ENCODE peak calls at places on chromosomes 16 and 17, in four cellular contexts. F is H9, N is IMR-90, B is H1. U is an unnamed sample.

GRCh38 chr17:29867643-29868181 is 62.3 kb downstream of the SSH2 start:
- DNase-seq in F (no peak), N (no peak), B (no peak), U (no peak)

GRCh38 chr17:79401704-79402075 is 209.2 kb downstream of the RBFOX3 start:
- DNase-seq in F (no peak), N (no peak), B (no peak), U (no peak)

GRCh38 chr16:53714080-53715050 is 10.4 kb downstream of the FTO start:
- DNase-seq in F (no peak), N (no peak), B (no peak), U (no peak)

GRCh38 chr16:4089251-4089810 is 26.9 kb downstream of the ADCY9 start:
- DNase-seq in F (no peak), N (peak), B (no peak), U (no peak)

GRCh38 chr17:3796822-3797170 is 4.2 kb downstream of the ITGAE start:
- DNase-seq in F (no peak), N (no peak), B (no peak), U (no peak)

GRCh38 chr16:23082161-23082788 is 67.0 kb downstream of the USP31 start:
- DNase-seq in F (no peak), N (no peak), B (no peak), U (no peak)

GRCh38 chr17:3157218-3157617 is 29.9 kb upstream of the OR1G1 start:
- DNase-seq in F (no peak), N (no peak), B (no peak), U (no peak)

GRCh38 chr16:27801259-27801945 is 251.5 kb downstream of the KATNIP start:
- DNase-seq in F (no peak), N (no peak), B (no peak), U (no peak)

GRCh38 chr16:4133897-4134372 is 17.7 kb upstream of the ADCY9 start:
- DNase-seq in F (peak), N (no peak), B (peak), U (no peak)

GRCh38 chr16:68802190-68802589 is 41.1 kb upstream of the TANGO6 start:
- DNase-seq in F (no peak), N (peak), B (no peak), U (no peak)

DNA sequence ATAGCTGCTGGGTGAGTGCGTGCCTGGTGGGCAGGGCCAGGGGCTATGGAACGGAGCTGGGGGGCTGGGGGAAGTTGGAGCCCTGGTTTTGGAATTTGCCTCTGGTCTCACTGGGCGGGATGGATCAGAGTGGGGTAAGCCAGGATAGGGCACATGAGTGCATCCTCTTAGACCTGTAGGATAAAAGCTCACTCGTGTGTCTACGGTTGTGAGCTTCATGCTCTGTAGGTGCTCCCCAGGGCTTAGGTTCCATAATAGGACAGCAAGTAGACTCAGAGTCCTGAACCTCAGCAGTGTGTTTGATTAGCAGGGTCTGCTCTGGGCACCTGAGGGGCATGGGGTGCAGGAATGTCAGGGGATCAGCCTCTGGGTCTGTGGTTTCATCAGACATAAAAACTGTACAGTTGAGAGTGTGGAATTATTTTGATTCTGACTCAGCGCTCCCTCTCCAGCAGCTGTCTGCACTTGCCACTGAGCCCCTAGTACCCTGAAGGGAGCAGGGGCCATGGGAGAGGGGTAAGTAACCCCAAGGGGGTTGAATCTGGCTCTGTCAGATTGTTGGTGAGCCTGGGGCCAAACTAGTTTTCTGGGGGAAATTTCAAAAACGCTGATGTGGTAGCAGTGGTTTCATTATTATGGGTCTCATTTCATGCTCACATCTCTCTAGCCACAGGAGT is 84.2 kb upstream of the LGALS9 start:
- DNase-seq in F (no peak), N (peak), B (no peak), U (no peak)
- H3K18ac ChIP-seq in F (no peak), N (peak), B (no peak), U (peak)

GRCh38 chr16:66250686-66251405 is 115.6 kb upstream of the CDH5 start:
- DNase-seq in F (no peak), N (peak), B (no peak), U (no peak)
- H3K4me2 ChIP-seq in F (no peak), N (peak), B (no peak), U (no peak)

DNA sequence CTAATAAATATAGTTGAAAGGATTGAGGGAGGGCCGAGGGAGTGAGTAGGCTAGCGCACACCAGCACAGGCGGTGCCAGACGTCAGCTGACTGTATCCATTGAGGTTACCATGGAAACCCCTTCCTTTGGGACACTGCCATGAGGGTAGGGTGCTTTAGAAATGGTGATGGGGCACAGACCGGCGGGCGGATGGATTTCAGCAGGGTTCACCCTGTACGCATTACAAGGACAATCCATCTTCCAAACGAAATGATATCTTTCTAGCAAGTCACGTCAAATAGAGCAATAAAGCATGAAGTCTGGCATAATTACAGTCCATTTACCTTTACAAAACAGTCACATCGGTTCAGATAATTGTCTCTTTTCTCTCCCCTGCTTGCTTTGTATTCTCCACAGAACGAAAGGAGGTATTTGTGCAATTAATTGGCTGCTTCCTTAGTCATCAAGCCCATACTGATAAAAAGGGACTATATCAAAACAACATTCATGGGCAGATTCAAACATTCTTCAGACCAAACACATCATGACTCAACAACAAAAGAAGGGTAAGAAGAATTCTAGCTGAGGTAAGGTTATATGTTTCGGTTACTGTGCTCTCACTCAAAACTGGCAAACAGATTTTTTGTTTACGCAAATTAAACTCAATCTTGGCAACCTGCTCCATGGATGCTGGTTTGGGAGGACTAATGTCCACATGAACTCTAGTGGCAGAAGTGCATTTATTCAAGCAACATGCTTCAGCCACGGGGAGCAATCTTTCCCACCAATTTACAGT is 140.6 kb downstream of the CDK5R1 start:
- DNase-seq in F (peak), N (no peak), B (peak), U (peak)
- H2BK15ac ChIP-seq in F (no peak), N (no peak), B (no peak), U (no peak)

DNA sequence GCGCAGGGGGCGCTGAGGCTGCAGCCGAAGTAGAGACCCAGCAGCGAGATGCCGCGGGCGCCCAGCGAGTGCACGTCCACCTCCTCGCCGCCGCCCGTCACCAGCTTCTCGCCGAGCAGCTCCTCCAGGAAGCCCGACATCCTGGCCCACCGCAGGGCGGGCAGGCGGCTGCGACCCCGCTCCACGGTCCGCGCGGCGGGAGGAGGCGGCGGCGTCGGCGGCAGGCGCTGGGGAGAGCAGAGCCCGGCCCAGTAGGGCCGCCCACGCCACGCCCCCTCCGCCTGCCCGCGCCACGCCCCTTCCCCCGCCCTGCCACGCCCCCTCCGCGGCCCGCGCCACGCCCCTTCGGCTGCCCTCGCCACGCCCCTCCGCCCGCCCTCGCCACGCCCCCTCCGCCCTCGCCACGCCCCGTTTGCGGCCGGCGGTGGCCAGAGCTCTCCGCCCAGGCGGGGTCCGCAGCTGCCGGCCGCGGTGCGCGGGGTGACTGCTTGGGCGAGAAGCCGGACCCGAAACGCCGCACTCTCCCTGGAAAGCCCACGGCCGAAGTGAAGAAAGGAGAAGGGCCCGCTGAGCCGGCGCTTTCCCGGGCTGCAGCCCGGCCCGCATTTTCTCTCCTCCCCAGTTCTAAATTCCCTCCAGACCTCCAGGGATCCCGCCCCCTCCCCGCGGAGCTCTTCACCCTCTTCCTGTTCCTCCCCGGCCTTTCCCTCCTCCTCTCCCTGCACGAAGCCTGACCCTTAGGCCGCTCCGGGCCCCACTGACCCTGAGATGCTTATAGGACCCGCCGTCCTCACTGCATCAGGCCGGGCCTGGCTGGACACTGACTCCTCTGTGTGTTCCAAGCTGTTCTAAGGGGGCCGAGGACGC is at the start of gene NXN:
- DNase-seq in F (peak), N (peak), B (peak), U (peak)
- H3K18ac ChIP-seq in F (peak), N (no peak), B (peak), U (peak)

GRCh38 chr17:77206125-77206523 is 65.4 kb downstream of the SEC14L1 start:
- DNase-seq in F (no peak), N (no peak), B (no peak), U (no peak)
- H3K4me2 ChIP-seq in F (no peak), N (no peak), B (no peak), U (no peak)

GRCh38 chr17:49390548-49391324 is 23.9 kb downstream of the PHB1 start:
- DNase-seq in F (no peak), N (no peak), B (no peak), U (no peak)
- H2BK15ac ChIP-seq in F (no peak), N (no peak), B (no peak), U (no peak)

DNA sequence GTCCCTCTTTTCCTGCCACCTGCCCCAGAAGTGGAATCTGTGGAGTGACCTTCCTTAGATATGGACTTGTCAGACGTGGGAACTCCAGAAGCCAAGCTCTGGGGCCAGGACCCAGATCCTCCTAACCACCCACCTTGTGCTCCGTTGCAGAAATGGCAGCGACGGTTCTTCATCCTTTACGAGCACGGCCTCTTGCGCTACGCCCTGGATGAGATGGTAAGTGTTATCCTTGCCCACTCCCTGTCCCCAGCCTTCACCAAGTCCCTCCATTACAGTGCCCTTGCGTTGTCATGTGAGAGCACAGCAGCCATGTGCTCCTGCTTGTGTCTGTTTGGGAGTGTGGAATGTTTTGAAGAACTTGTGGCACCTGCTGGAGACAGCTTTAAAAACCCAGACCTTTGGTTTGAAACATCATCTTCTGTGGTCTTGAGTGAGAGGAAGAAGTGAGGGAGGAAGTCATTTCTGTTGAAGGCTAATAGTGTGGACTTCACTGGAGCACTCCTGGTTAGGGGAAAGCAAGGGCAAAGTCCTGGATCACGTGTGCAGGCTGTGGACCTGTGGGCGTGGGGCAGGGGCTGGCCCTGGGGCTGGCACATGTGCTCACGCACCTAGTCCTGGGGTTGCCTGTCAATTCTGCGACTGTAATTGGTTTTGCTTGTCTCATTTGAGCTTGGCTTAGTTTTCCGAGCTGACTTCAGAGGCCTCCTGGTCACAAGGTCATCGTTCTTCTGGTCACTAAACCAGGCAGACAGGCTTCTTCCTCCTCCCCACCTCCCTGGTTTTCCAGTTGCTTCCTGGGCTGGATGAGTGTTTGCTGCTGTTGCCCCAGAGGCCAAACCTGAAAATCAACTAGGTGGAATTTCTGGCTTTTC is 35.8 kb downstream of the MPRIP start:
- DNase-seq in F (no peak), N (no peak), B (no peak), U (no peak)
- H3K18ac ChIP-seq in F (no peak), N (no peak), B (no peak), U (no peak)

DNA sequence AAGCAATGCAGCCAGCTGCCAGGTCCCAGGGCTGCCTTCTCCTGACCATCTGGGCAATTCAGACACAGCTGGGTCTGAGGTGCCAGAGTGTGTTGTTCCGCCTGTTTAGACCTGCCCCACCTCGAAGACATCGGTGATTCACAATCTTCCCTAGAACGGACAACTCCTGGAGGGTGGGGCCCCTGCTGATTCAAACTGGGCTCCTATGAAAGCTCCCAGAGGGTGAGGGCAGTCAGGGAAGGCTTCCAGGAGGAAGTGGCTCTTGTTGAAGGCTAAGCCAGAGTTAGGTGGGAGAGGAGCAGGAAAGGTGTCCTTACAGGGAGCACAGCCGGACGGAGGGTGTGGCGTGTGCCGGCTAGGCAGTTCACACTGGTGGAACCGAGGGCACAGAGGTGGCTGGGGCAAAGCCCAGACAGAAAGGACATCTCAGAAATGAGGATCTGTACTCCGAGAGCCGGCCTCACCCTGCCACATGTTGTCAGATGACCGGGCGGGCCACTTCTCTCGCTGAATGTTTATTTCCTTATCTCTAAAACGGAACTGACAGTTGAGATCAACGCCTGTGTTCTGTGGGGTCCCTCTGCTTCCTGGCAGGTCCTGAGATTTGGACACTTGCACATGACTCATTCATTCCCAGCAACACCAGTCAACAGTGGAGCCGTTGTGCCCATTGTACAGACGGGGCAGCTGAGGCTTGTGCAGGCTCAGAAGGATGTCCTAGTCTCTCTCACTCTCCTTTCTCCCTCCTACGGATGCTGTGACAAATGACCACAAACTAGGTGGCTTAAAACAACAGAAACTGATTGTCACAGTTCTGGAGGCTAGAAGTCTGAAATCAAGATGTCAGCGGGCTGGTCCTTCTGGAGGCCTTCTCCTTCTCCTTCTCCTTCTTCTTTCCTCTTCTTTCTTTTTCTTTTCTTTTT is 26.9 kb upstream of the LITAF start:
- DNase-seq in F (no peak), N (no peak), B (no peak), U (no peak)
- H3K4me2 ChIP-seq in F (no peak), N (no peak), B (no peak), U (no peak)